ENCODE peak calls at places on chromosomes 11 and 22, in six cellular contexts. One of them, this sample, is unnamed.

GRCh38 chr11:84607975-84608787 is 1019.0 kb downstream of the DLG2 start:
- DNase-seq in neural progenitor cell: no peak
- DNase-seq in foreskin fibroblast: no peak
- DNase-seq in brain microvascular endothelial cell: no peak
- DNase-seq in CD8-positive, alpha-beta T cell: no peak
- DNase-seq in mammary epithelial cell: no peak
- DNase-seq in this sample: no peak

GRCh38 chr11:69948256-69949141 is 129.3 kb upstream of the FGF3 start:
- DNase-seq in foreskin fibroblast: peak; percentile 59
- DNase-seq in neural progenitor cell: peak; percentile 42
- DNase-seq in CD8-positive, alpha-beta T cell: no peak
- DNase-seq in mammary epithelial cell: peak; percentile 87
- DNase-seq in brain microvascular endothelial cell: peak; percentile 56
- DNase-seq in this sample: no peak

GRCh38 chr11:77063407-77063806 is 3.4 kb upstream of the CAPN5 start:
- DNase-seq in neural progenitor cell: no peak
- DNase-seq in CD8-positive, alpha-beta T cell: no peak
- DNase-seq in mammary epithelial cell: no peak
- DNase-seq in brain microvascular endothelial cell: no peak
- DNase-seq in foreskin fibroblast: no peak
- DNase-seq in this sample: no peak

GRCh38 chr11:61345954-61346814 is 13.2 kb downstream of the TKFC start:
- DNase-seq in brain microvascular endothelial cell: no peak
- DNase-seq in foreskin fibroblast: no peak
- DNase-seq in neural progenitor cell: no peak
- DNase-seq in mammary epithelial cell: no peak
- DNase-seq in CD8-positive, alpha-beta T cell: no peak
- DNase-seq in this sample: no peak

GRCh38 chr22:35349368-35349703 is 31.6 kb upstream of the HMOX1 start:
- DNase-seq in mammary epithelial cell: no peak
- DNase-seq in neural progenitor cell: no peak
- DNase-seq in brain microvascular endothelial cell: no peak
- DNase-seq in foreskin fibroblast: no peak
- DNase-seq in CD8-positive, alpha-beta T cell: no peak
- DNase-seq in this sample: no peak

GRCh38 chr11:26229270-26229669 is 102.7 kb upstream of the ANO3 start:
- DNase-seq in foreskin fibroblast: peak; percentile 97
- DNase-seq in brain microvascular endothelial cell: peak; percentile 84
- DNase-seq in neural progenitor cell: no peak
- DNase-seq in mammary epithelial cell: peak; percentile 60
- DNase-seq in CD8-positive, alpha-beta T cell: no peak
- DNase-seq in this sample: peak; percentile 44

GRCh38 chr11:69558519-69558941 is 77.1 kb downstream of the LINC01488 start:
- DNase-seq in neural progenitor cell: no peak
- DNase-seq in CD8-positive, alpha-beta T cell: no peak
- DNase-seq in foreskin fibroblast: no peak
- DNase-seq in mammary epithelial cell: no peak
- DNase-seq in brain microvascular endothelial cell: no peak
- DNase-seq in this sample: no peak

GRCh38 chr11:12433571-12434061 is 56.2 kb downstream of the PARVA start:
- DNase-seq in mammary epithelial cell: no peak
- DNase-seq in neural progenitor cell: no peak
- DNase-seq in brain microvascular endothelial cell: peak; percentile 55
- DNase-seq in CD8-positive, alpha-beta T cell: no peak
- DNase-seq in foreskin fibroblast: peak; percentile 91
- DNase-seq in this sample: peak; percentile 90

GRCh38 chr11:82012276-82012675 is 721.4 kb downstream of the FAM181B start:
- DNase-seq in foreskin fibroblast: no peak
- DNase-seq in mammary epithelial cell: no peak
- DNase-seq in CD8-positive, alpha-beta T cell: no peak
- DNase-seq in neural progenitor cell: no peak
- DNase-seq in brain microvascular endothelial cell: no peak
- DNase-seq in this sample: no peak

GRCh38 chr22:39556970-39557811 is 13.4 kb upstream of the CACNA1I start:
- DNase-seq in CD8-positive, alpha-beta T cell: peak; percentile 39
- DNase-seq in neural progenitor cell: peak; percentile 75
- DNase-seq in mammary epithelial cell: no peak
- DNase-seq in brain microvascular endothelial cell: no peak
- DNase-seq in foreskin fibroblast: peak; percentile 56
- DNase-seq in this sample: no peak

GRCh38 chr22:28231423-28231822 is 312.4 kb upstream of the PITPNB start:
- DNase-seq in neural progenitor cell: peak; percentile 84
- DNase-seq in brain microvascular endothelial cell: peak; percentile 39
- DNase-seq in CD8-positive, alpha-beta T cell: no peak
- DNase-seq in mammary epithelial cell: no peak
- DNase-seq in foreskin fibroblast: peak; percentile 51
- DNase-seq in this sample: no peak

GRCh38 chr11:70080763-70081162 is 2.6 kb downstream of the ANO1 start:
- DNase-seq in mammary epithelial cell: peak; percentile 99
- DNase-seq in neural progenitor cell: no peak
- DNase-seq in CD8-positive, alpha-beta T cell: no peak
- DNase-seq in brain microvascular endothelial cell: no peak
- DNase-seq in foreskin fibroblast: no peak
- DNase-seq in this sample: no peak

GRCh38 chr11:93986716-93987115 is 34.4 kb upstream of the HEPHL1 start:
- DNase-seq in CD8-positive, alpha-beta T cell: no peak
- DNase-seq in mammary epithelial cell: peak; percentile 77
- DNase-seq in foreskin fibroblast: peak; percentile 4
- DNase-seq in neural progenitor cell: no peak
- DNase-seq in brain microvascular endothelial cell: no peak
- DNase-seq in this sample: no peak

GRCh38 chr11:44747339-44747738 is 20.6 kb downstream of the TSPAN18 start:
- DNase-seq in CD8-positive, alpha-beta T cell: no peak
- DNase-seq in neural progenitor cell: no peak
- DNase-seq in foreskin fibroblast: no peak
- DNase-seq in brain microvascular endothelial cell: no peak
- DNase-seq in mammary epithelial cell: no peak
- DNase-seq in this sample: no peak

GRCh38 chr11:106917973-106918372 is 100.3 kb downstream of the GUCY1A2 start:
- DNase-seq in brain microvascular endothelial cell: no peak
- DNase-seq in mammary epithelial cell: no peak
- DNase-seq in CD8-positive, alpha-beta T cell: no peak
- DNase-seq in neural progenitor cell: peak; percentile 24
- DNase-seq in foreskin fibroblast: peak; percentile 2
- DNase-seq in this sample: no peak

GRCh38 chr22:19035474-19036228 is 86.6 kb downstream of the DGCR2 start:
- DNase-seq in foreskin fibroblast: no peak
- DNase-seq in mammary epithelial cell: no peak
- DNase-seq in CD8-positive, alpha-beta T cell: no peak
- DNase-seq in neural progenitor cell: peak; percentile 81
- DNase-seq in brain microvascular endothelial cell: no peak
- DNase-seq in this sample: no peak
- TF ChIP-seq CTCF in foreskin fibroblast: no peak
- TF ChIP-seq CTCF in mammary epithelial cell: no peak
- TF ChIP-seq CTCF in CD8-positive, alpha-beta T cell: no peak
- TF ChIP-seq CTCF in neural progenitor cell: peak; percentile 44
- TF ChIP-seq CTCF in brain microvascular endothelial cell: no peak
- TF ChIP-seq CTCF in this sample: no peak

DNA sequence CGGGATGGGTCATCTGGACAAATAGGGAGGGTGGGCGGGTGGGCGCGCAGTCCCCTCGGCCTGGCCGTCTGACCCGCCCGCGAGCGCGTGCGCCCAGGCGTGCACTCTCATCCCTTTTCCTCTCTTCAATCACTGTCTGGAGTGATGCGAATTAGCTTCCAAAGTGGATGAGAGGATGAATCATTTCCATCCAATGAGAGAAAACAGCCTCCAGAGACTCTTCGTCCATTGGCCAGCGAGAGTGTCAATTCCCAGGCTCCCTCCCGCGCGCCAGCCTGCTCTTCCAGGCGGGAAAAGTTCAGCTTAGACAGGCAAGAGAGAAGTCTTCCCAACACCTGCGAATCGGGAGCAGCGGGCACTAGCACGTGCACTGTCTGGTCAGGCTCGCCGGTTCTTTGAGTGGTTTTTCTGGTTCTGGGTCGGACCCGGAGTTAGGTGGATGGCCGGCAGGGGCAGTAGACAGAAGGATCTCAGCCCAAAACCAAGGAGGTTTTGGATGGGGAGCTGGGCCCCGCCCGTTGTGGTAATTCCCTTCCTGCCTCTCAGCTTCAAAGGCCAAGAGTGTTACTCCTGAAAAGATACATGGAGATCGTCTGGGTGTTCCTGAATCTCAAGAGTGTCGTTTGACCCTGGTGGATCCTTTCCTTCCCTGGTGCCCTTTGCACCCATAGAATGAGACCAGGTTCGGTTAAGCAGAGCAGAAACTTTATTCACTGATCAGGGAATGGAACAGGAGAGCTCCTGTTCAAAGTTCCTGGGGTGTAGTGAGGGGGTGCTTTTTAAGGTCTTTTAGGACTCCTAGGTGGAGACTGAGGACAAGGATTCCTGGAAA is 33.4 kb upstream of the GLYATL1 start:
- DNase-seq in neural progenitor cell: peak; percentile 92
- DNase-seq in mammary epithelial cell: peak; percentile 93
- DNase-seq in brain microvascular endothelial cell: peak; percentile 89
- DNase-seq in foreskin fibroblast: peak; percentile 93
- DNase-seq in CD8-positive, alpha-beta T cell: no peak
- DNase-seq in this sample: peak; percentile 41
- H3K4me3 ChIP-seq in neural progenitor cell: peak overlapping the region; percentile 53
- H3K4me3 ChIP-seq in mammary epithelial cell: no peak overlapping the region
- H3K4me3 ChIP-seq in brain microvascular endothelial cell: peak overlapping the region; percentile 77
- H3K4me3 ChIP-seq in foreskin fibroblast: peak overlapping the region; percentile 85
- H3K4me3 ChIP-seq in CD8-positive, alpha-beta T cell: no peak overlapping the region
- H3K4me3 ChIP-seq in this sample: peak overlapping the region; percentile 75

DNA sequence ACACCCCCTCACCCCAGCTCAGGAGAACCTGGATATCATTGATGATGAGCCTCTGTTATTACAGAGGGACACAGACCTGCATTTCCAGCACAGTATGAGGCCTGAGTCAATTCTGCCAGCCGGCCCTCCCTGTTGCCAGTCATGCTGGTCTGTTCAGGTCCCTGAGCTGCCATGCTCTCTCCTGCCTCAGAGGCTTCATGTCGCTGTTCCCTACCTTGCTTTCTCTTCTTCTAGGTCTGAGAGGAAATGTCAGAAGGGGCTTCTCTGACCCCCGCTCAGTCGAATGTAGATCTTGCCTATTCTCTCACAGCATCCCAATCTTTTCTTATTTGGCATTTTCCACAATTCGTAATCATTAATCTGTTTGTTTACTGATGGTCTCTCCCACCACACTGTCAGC is 21.8 kb upstream of the ABCC8 start:
- DNase-seq in CD8-positive, alpha-beta T cell: no peak
- DNase-seq in mammary epithelial cell: no peak
- DNase-seq in brain microvascular endothelial cell: no peak
- DNase-seq in foreskin fibroblast: peak; percentile 35
- DNase-seq in neural progenitor cell: peak; percentile 62
- DNase-seq in this sample: no peak
- TF ChIP-seq CTCF in CD8-positive, alpha-beta T cell: no peak
- TF ChIP-seq CTCF in mammary epithelial cell: no peak
- TF ChIP-seq CTCF in brain microvascular endothelial cell: peak; percentile 41
- TF ChIP-seq CTCF in foreskin fibroblast: peak; percentile 25
- TF ChIP-seq CTCF in neural progenitor cell: peak; percentile 59
- TF ChIP-seq CTCF in this sample: peak; percentile 25

DNA sequence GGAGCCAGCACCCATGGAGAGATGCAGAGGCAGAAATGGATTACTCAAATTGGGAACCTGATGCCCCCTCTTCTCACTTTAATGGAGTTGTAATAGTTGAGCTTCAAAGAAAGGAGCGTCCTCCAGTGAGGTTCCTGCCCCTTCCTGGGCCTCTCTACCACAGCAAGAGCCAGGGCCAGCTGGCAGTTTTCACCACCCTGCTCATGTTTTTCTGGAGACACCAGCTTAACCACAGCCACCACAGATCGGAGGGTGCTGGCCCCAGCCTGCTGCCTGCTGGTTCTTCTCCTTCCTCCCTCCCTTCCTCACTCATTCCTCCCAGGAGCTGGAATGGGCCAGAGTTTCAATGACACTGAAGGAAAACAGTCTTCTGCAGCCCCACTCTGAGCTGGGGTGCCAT is 57.8 kb downstream of the TRAF6 start:
- DNase-seq in neural progenitor cell: no peak
- DNase-seq in CD8-positive, alpha-beta T cell: peak; percentile 23
- DNase-seq in brain microvascular endothelial cell: no peak
- DNase-seq in mammary epithelial cell: peak; percentile 19
- DNase-seq in foreskin fibroblast: peak; percentile 25
- DNase-seq in this sample: no peak
- H3K4me3 ChIP-seq in neural progenitor cell: no peak overlapping the region
- H3K4me3 ChIP-seq in CD8-positive, alpha-beta T cell: no peak overlapping the region
- H3K4me3 ChIP-seq in brain microvascular endothelial cell: no peak overlapping the region
- H3K4me3 ChIP-seq in mammary epithelial cell: no peak overlapping the region
- H3K4me3 ChIP-seq in foreskin fibroblast: no peak overlapping the region
- H3K4me3 ChIP-seq in this sample: no peak overlapping the region

DNA sequence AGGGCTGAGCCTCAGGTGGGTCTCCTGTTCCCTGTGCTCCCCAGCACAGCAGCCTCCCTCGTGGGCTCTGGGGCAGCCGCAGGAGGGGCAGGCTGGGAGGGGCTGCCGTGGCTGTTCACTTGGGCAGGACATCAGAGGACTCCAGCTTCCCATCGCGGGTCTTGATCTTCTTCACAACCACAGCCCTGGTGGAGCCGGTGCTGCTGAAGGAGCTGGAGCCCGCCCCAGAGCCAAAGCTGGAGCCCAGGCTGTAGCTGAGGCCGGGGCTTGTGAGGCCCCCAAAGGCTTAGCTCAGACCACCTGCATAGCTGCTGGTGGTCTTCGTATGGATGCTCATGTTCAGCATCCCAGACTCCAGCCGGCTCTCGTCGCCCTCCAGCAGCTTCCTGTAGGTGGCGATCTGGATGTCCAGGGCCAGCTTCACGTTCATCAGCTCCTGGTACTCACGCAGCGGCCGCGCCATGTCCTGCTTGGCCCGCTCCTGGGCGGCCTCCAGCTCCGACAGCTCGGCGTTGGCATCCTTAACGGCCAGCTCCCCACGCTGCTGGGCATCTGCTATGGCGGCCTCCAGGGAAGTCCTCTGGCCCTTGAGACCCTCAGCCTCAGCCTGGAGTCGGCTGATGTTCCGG is 126.1 kb downstream of the NECTIN1 start:
- DNase-seq in CD8-positive, alpha-beta T cell: no peak
- DNase-seq in mammary epithelial cell: no peak
- DNase-seq in foreskin fibroblast: no peak
- DNase-seq in neural progenitor cell: no peak
- DNase-seq in brain microvascular endothelial cell: no peak
- DNase-seq in this sample: no peak
- TF ChIP-seq CTCF in CD8-positive, alpha-beta T cell: no peak
- TF ChIP-seq CTCF in mammary epithelial cell: no peak
- TF ChIP-seq CTCF in foreskin fibroblast: peak; percentile 4
- TF ChIP-seq CTCF in neural progenitor cell: peak; percentile 39
- TF ChIP-seq CTCF in brain microvascular endothelial cell: peak; percentile 44
- TF ChIP-seq CTCF in this sample: peak; percentile 1

GRCh38 chr11:9905562-9905961 is 241.7 kb downstream of the SWAP70 start:
- DNase-seq in neural progenitor cell: no peak
- DNase-seq in CD8-positive, alpha-beta T cell: no peak
- DNase-seq in foreskin fibroblast: peak; percentile 49
- DNase-seq in brain microvascular endothelial cell: peak; percentile 9
- DNase-seq in mammary epithelial cell: no peak
- DNase-seq in this sample: no peak
- H3K4me3 ChIP-seq in neural progenitor cell: no peak overlapping the region
- H3K4me3 ChIP-seq in CD8-positive, alpha-beta T cell: no peak overlapping the region
- H3K4me3 ChIP-seq in foreskin fibroblast: no peak overlapping the region
- H3K4me3 ChIP-seq in brain microvascular endothelial cell: no peak overlapping the region
- H3K4me3 ChIP-seq in mammary epithelial cell: no peak overlapping the region
- H3K4me3 ChIP-seq in this sample: no peak overlapping the region